ENCODE peak calls at places on chromosomes 1 and 21, in five cellular contexts. F is lower lobe of right lung, Z is left ventricle myocardium inferior, H is Panc1, E is mucosa of descending colon. N is an unnamed sample.
A peak's percentile ranks its signal among the peaks of the same experiment; 100 is the strongest.

GRCh38 chr1:244236101-244236500 is 185.0 kb downstream of the ZBTB18 start:
- DNase-seq in F (no peak), Z (no peak), H (no peak), E (no peak), N (no peak)

GRCh38 chr1:112896783-112897182 is 59.2 kb downstream of the SLC16A1 start:
- DNase-seq in F (no peak), Z (no peak), H (no peak), E (no peak), N (no peak)

GRCh38 chr1:243507001-243507671 is 251.3 kb downstream of the SDCCAG8 start:
- DNase-seq in F (no peak), Z (no peak), H (no peak), E (no peak), N (no peak)

GRCh38 chr21:15071012-15071411 is 6.2 kb upstream of the NRIP1 start:
- DNase-seq in F (no peak), Z (no peak), H (no peak), E (no peak), N (no peak)

GRCh38 chr1:224333939-224334701 is 4.1 kb upstream of the NVL start:
- DNase-seq in F (no peak), Z (no peak), H (no peak), E (no peak), N (no peak)

GRCh38 chr1:230836801-230837200 is 31.5 kb downstream of the C1orf198 start:
- DNase-seq in F (no peak), Z (no peak), H (no peak), E (no peak), N (no peak)

GRCh38 chr1:55322842-55323241 is 107.7 kb upstream of the USP24 start:
- DNase-seq in F (no peak), Z (no peak), H (no peak), E (no peak), N (no peak)

GRCh38 chr1:108881369-108881768 is 4.6 kb downstream of the GPSM2 start:
- DNase-seq in F (no peak), Z (no peak), H (no peak), E (no peak), N (no peak)

GRCh38 chr1:184492543-184492942 is 105.7 kb downstream of the C1orf21 start:
- DNase-seq in F (no peak), Z (no peak), H (no peak), E (no peak), N (no peak)

GRCh38 chr1:160675641-160676410 is 29.0 kb upstream of the SLAMF1 start:
- DNase-seq in F (peak; percentile 84), Z (peak; percentile 66), H (peak; percentile 42), E (peak; percentile 83), N (peak; percentile 88)

GRCh38 chr1:30511563-30512252 is 211.7 kb downstream of the MATN1 start:
- DNase-seq in F (no peak), Z (no peak), H (no peak), E (no peak), N (no peak)

GRCh38 chr1:182889997-182890396 is 50.9 kb downstream of the DHX9 start:
- DNase-seq in F (no peak), Z (no peak), H (no peak), E (no peak), N (no peak)

GRCh38 chr1:104933846-104934245 is 1184.1 kb downstream of the AMY1C start:
- DNase-seq in F (peak; percentile 38), Z (no peak), H (no peak), E (no peak), N (no peak)

GRCh38 chr1:174815036-174815435 is 184.7 kb upstream of the CACYBP start:
- DNase-seq in F (no peak), Z (no peak), H (peak; percentile 64), E (no peak), N (no peak)

GRCh38 chr1:112453876-112454275 is 54.9 kb upstream of the WNT2B start:
- DNase-seq in F (no peak), Z (no peak), H (no peak), E (no peak), N (no peak)

GRCh38 chr1:22621761-22622160 is 14.7 kb upstream of the C1QA start:
- DNase-seq in F (no peak), Z (no peak), H (no peak), E (no peak), N (no peak)

GRCh38 chr1:66399888-66400529 is 133.9 kb upstream of the SGIP1 start:
- DNase-seq in F (no peak), Z (no peak), H (no peak), E (no peak), N (no peak)

GRCh38 chr1:46444466-46444865 is 45.2 kb upstream of the DMBX1 start:
- DNase-seq in F (no peak), Z (no peak), H (no peak), E (no peak), N (no peak)

GRCh38 chr21:37945036-37945435 is 28.8 kb upstream of the KCNJ6 start:
- DNase-seq in F (no peak), Z (no peak), H (no peak), E (no peak), N (no peak)

GRCh38 chr1:71733121-71733520 is 549.2 kb downstream of the NEGR1 start:
- DNase-seq in F (no peak), Z (no peak), H (no peak), E (no peak), N (no peak)

GRCh38 chr1:234270103-234270502 is 103.2 kb upstream of the COA6 start:
- DNase-seq in F (no peak), Z (no peak), H (no peak), E (no peak), N (no peak)

GRCh38 chr1:51622455-51622913 is 5.6 kb downstream of the OSBPL9 start:
- DNase-seq in F (no peak), Z (peak; percentile 22), H (peak; percentile 48), E (no peak), N (peak; percentile 66)

GRCh38 chr1:173409613-173410012 is 67.5 kb upstream of the PRDX6 start:
- DNase-seq in F (peak; percentile 66), Z (peak; percentile 44), H (no peak), E (no peak), N (peak; percentile 68)

GRCh38 chr1:74641161-74641560 is 32.4 kb downstream of the ERICH3 start:
- DNase-seq in F (no peak), Z (no peak), H (no peak), E (no peak), N (no peak)

GRCh38 chr1:202643397-202644218 is 66.6 kb downstream of the SYT2 start:
- DNase-seq in F (no peak), Z (no peak), H (no peak), E (no peak), N (no peak)

GRCh38 chr1:96559707-96560588 is 161.6 kb upstream of the PTBP2 start:
- DNase-seq in F (peak; percentile 51), Z (peak; percentile 25), H (peak; percentile 12), E (no peak), N (peak; percentile 33)

GRCh38 chr1:27233677-27234053 is 767 bp upstream of the WDTC1 start:
- DNase-seq in F (no peak), Z (no peak), H (no peak), E (no peak), N (no peak)

GRCh38 chr1:86231076-86231475 is 74.5 kb upstream of the COL24A1 start:
- DNase-seq in F (no peak), Z (no peak), H (no peak), E (no peak), N (no peak)

DNA sequence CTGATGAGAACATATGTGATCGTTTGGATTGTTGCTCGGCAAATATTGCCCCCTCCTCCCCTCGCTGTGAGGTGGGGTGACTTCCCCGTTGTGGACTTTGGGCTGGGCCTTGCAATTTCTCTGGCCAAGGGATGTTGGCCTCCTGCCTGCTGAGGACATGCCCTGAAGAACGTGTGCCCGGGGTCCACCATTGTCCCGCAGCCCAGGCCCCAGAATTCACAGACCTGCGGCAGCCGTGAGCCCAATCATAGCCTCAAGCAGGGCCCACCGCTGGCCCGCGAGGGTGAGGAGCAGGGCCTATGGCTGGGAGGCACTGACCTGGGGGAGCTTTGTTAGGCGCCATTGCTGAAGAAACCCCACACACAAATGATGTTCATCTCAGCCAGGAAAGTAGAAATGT is 58.3 kb upstream of the ACTRT2 start:
- DNase-seq in F (peak; percentile 11), Z (no peak), H (no peak), E (no peak), N (peak; percentile 32)
- H3K9me3 ChIP-seq in F (peaks cover 9% of the 10 kb centered on the region), Z (peaks cover 13% of the 10 kb centered on the region), H (no peaks in the 10 kb centered on the region), E (peaks cover 5% of the 10 kb centered on the region), N (no peaks in the 10 kb centered on the region)

DNA sequence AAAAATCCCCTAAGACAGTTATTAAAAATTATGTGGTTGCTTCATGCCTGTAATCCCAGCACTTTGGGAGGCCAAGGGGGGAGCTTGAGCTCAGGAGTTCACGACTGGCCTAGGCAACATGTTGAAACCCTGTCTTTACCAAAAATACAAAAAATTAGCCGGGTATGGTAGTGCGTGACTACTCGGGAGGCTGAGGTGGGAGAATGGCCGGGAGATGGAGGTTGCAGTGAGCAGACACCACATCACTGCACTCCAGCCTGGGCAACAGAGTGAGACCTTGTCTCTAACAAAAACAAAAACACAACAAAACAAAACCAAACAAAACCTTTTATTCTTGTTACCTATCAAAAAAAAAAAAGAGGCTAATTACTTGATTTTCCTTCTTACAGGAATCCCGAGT is 2.1 kb downstream of the ELK4 start:
- DNase-seq in F (no peak), Z (no peak), H (no peak), E (no peak), N (no peak)
- H3K4me3 ChIP-seq in F (no peak overlapping the region), Z (peak overlapping the region; percentile 80), H (peak overlapping the region; percentile 94), E (no peak overlapping the region), N (no peak overlapping the region)

GRCh38 chr1:49356594-49356993 is 579.9 kb upstream of the BEND5 start:
- DNase-seq in F (no peak), Z (no peak), H (no peak), E (no peak), N (no peak)

GRCh38 chr1:49346767-49347349 is 570.2 kb upstream of the BEND5 start:
- DNase-seq in F (no peak), Z (no peak), H (no peak), E (no peak), N (no peak)

DNA sequence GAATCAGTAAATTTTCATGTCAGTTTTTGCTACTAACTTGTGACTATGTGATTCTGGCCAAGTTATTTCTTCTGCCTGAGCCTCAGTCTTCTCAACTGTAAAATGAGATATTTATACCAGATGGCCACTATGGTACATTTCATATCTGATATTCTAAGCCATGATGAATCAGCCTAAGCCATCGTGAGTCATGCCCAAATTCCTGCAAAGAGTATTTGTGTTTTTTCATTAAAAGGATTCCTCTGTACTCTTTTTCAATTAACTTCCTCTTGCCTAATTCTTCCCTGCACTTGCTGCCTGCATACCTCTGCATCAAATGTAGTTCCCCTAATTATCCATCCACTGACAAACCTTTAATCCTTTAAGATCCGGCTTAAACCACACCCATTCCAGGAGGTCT is 575.1 kb upstream of the BEND5 start:
- DNase-seq in F (no peak), Z (no peak), H (no peak), E (no peak), N (no peak)
- H3K9me3 ChIP-seq in F (no peaks in the 10 kb centered on the region), Z (no peaks in the 10 kb centered on the region), H (no peaks in the 10 kb centered on the region), E (peaks cover 2% of the 10 kb centered on the region), N (no peaks in the 10 kb centered on the region)

GRCh38 chr1:3541930-3542329 is 69.4 kb downstream of the MEGF6 start:
- DNase-seq in F (no peak), Z (no peak), H (no peak), E (no peak), N (peak; percentile 90)

GRCh38 chr1:3544050-3544977 is 67.0 kb downstream of the MEGF6 start:
- DNase-seq in F (no peak), Z (no peak), H (no peak), E (no peak), N (no peak)

GRCh38 chr1:3541465-3541864 is 69.8 kb downstream of the MEGF6 start:
- DNase-seq in F (no peak), Z (no peak), H (no peak), E (no peak), N (no peak)

GRCh38 chr1:3543076-3544049 is 67.9 kb downstream of the MEGF6 start:
- DNase-seq in F (no peak), Z (no peak), H (no peak), E (no peak), N (peak; percentile 89)

GRCh38 chr1:3542635-3543034 is 68.7 kb downstream of the MEGF6 start:
- DNase-seq in F (no peak), Z (no peak), H (no peak), E (no peak), N (no peak)
- H3K4me3 ChIP-seq in F (no peak overlapping the region), Z (no peak overlapping the region), H (no peak overlapping the region), E (no peak overlapping the region), N (no peak overlapping the region)

N was measured in right cardiac atrium.